ENCODE peak calls at places on chromosomes 3 and 15, in five cellular contexts. G is Daoy; L is fibroblast of lung; U is Jurkat, Clone E6-1; K is left cardiac atrium. D is an unnamed sample.

GRCh38 chr15:70250208-70251201 is 152.8 kb upstream of the TLE3 start:
- DNase-seq in G (no peak), L (no peak), U (no peak), K (no peak), D (no peak)

GRCh38 chr3:194269610-194270145 is 81.5 kb downstream of the CPN2 start:
- DNase-seq in G (peak; percentile 71), L (peak; percentile 85), U (no peak), K (peak; percentile 95), D (peak; percentile 60)

GRCh38 chr3:150242220-150242938 is 165.7 kb upstream of the TSC22D2 start:
- DNase-seq in G (no peak), L (peak; percentile 84), U (no peak), K (no peak), D (no peak)

GRCh38 chr3:138774529-138775253 is 60.0 kb downstream of the PIK3CB start:
- DNase-seq in G (peak; percentile 97), L (peak; percentile 100), U (peak; percentile 35), K (peak; percentile 58), D (peak; percentile 96)

GRCh38 chr3:166199491-166199890 is 362.3 kb upstream of the BCHE start:
- DNase-seq in G (no peak), L (no peak), U (no peak), K (no peak), D (no peak)

GRCh38 chr3:112718516-112718915 is 77.6 kb upstream of the CCDC80 start:
- DNase-seq in G (no peak), L (no peak), U (no peak), K (no peak), D (no peak)

GRCh38 chr3:39879581-39879980 is 70.2 kb downstream of the MYRIP start:
- DNase-seq in G (no peak), L (no peak), U (no peak), K (no peak), D (no peak)

GRCh38 chr3:72229952-72230351 is 445.0 kb upstream of the PROK2 start:
- DNase-seq in G (no peak), L (no peak), U (no peak), K (no peak), D (no peak)

GRCh38 chr3:30682434-30683155 is 76.2 kb downstream of the TGFBR2 start:
- DNase-seq in G (no peak), L (peak; percentile 31), U (no peak), K (no peak), D (no peak)

GRCh38 chr3:194136519-194137313 is 768 bp downstream of the HES1 start:
- DNase-seq in G (peak; percentile 70), L (peak; percentile 86), U (peak; percentile 41), K (no peak), D (no peak)

GRCh38 chr3:36992806-36993325 is at the start of gene EPM2AIP1:
- DNase-seq in G (peak; percentile 99), L (no peak), U (no peak), K (peak; percentile 98), D (no peak)

GRCh38 chr3:108106031-108106430 is 15.2 kb upstream of the CD47 start:
- DNase-seq in G (peak; percentile 70), L (peak; percentile 37), U (no peak), K (no peak), D (no peak)

D was measured in Ammon's horn.